ENCODE peak calls at places on chromosomes 3 and 15, in nine cellular contexts. D is mammary epithelial cell, P is SJSA1, H is cardiac muscle cell, L is right lobe of liver, Z is OCI-LY7, T is PC-9, O is lung, A is endodermal cell. K is an unnamed sample. For H3K4me1, the result is how much of the 10 kb centered on the place peaks cover.

GRCh38 chr3:57852896-57853295 is 96.8 kb downstream of the SLMAP start:
- DNase-seq in D (peak), P (no peak), H (peak), L (no peak), Z (peak), T (no peak), O (no peak), A (no peak), K (no peak)

GRCh38 chr3:161042023-161042501 is 63.1 kb downstream of the B3GALNT1 start:
- DNase-seq in D (no peak), P (peak), H (no peak), L (peak), Z (no peak), T (no peak), O (no peak), A (no peak), K (no peak)

GRCh38 chr3:193945126-193945525 is 190.8 kb upstream of the HES1 start:
- DNase-seq in D (no peak), P (no peak), H (peak), L (no peak), Z (no peak), T (no peak), O (no peak), A (no peak), K (no peak)

GRCh38 chr3:49723301-49723630 is 485 bp downstream of the GMPPB start:
- DNase-seq in D (peak), P (peak), H (peak), L (peak), Z (peak), T (peak), O (peak), A (peak), K (peak)

GRCh38 chr3:133894334-133895207 is 1.1 kb downstream of the RAB6B start:
- DNase-seq in D (no peak), P (no peak), H (no peak), L (no peak), Z (no peak), T (no peak), O (peak), A (peak), K (no peak)

GRCh38 chr15:84684092-84684491 is 26.1 kb upstream of the NMB start:
- DNase-seq in D (peak), P (no peak), H (peak), L (no peak), Z (no peak), T (no peak), O (no peak), A (no peak), K (no peak)

GRCh38 chr3:138767498-138768104 is 67.1 kb downstream of the PIK3CB start:
- DNase-seq in D (no peak), P (no peak), H (no peak), L (peak), Z (no peak), T (no peak), O (no peak), A (no peak), K (no peak)

GRCh38 chr15:74445816-74446763 is 12.3 kb upstream of the SEMA7A start:
- DNase-seq in D (no peak), P (no peak), H (no peak), L (no peak), Z (no peak), T (no peak), O (no peak), A (no peak), K (no peak)

GRCh38 chr3:193735850-193736249 is 142.8 kb downstream of the OPA1 start:
- DNase-seq in D (no peak), P (no peak), H (no peak), L (no peak), Z (no peak), T (no peak), O (no peak), A (no peak), K (no peak)

GRCh38 chr15:89735773-89736172 is 15.3 kb downstream of the MESP1 start:
- DNase-seq in D (no peak), P (no peak), H (no peak), L (no peak), Z (no peak), T (no peak), O (no peak), A (no peak), K (no peak)

GRCh38 chr15:41512512-41513281 is 930 bp downstream of the LTK start:
- DNase-seq in D (no peak), P (no peak), H (no peak), L (no peak), Z (no peak), T (peak), O (no peak), A (no peak), K (peak)

GRCh38 chr3:139198929-139199328 is 144.9 kb upstream of the MRPS22 start:
- DNase-seq in D (peak), P (no peak), H (no peak), L (no peak), Z (no peak), T (no peak), O (no peak), A (no peak), K (no peak)

GRCh38 chr3:49399467-49399866 is 12.3 kb downstream of the RHOA start:
- DNase-seq in D (no peak), P (no peak), H (no peak), L (no peak), Z (no peak), T (no peak), O (no peak), A (no peak), K (no peak)

GRCh38 chr3:123870033-123870432 is 14.1 kb downstream of the MYLK start:
- DNase-seq in D (peak), P (no peak), H (no peak), L (no peak), Z (no peak), T (no peak), O (no peak), A (no peak), K (no peak)

GRCh38 chr3:21942328-21942727 is 191.3 kb upstream of the ZNF385D start:
- DNase-seq in D (peak), P (no peak), H (peak), L (no peak), Z (no peak), T (no peak), O (no peak), A (no peak), K (no peak)

GRCh38 chr15:66842710-66843441 is 140.8 kb downstream of the SMAD6 start:
- DNase-seq in D (no peak), P (peak), H (peak), L (peak), Z (no peak), T (peak), O (peak), A (peak), K (no peak)

GRCh38 chr3:194095464-194095863 is 40.5 kb upstream of the HES1 start:
- DNase-seq in D (no peak), P (no peak), H (no peak), L (peak), Z (peak), T (no peak), O (peak), A (no peak), K (peak)

GRCh38 chr3:135867911-135868310 is 97.6 kb upstream of the PPP2R3A start:
- DNase-seq in D (no peak), P (no peak), H (no peak), L (no peak), Z (no peak), T (no peak), O (no peak), A (no peak), K (no peak)

GRCh38 chr3:133441867-133442270 is 42.0 kb downstream of the BFSP2 start:
- DNase-seq in D (no peak), P (no peak), H (peak), L (no peak), Z (no peak), T (no peak), O (no peak), A (no peak), K (peak)

GRCh38 chr3:157126365-157126764 is 33.6 kb downstream of the CCNL1 start:
- DNase-seq in D (no peak), P (no peak), H (no peak), L (no peak), Z (no peak), T (no peak), O (no peak), A (no peak), K (no peak)
- H3K4me1 ChIP-seq in D (half or more), P (half or more), H (half or more), L (under half), Z (under half), T (half or more), O (under half), A (under half), K (under half)

GRCh38 chr3:191343115-191343514 is 12.8 kb upstream of the UTS2B start:
- DNase-seq in D (no peak), P (no peak), H (peak), L (no peak), Z (no peak), T (no peak), O (no peak), A (no peak), K (no peak)

GRCh38 chr3:191345334-191345733 is 15.0 kb upstream of the UTS2B start:
- DNase-seq in D (no peak), P (no peak), H (peak), L (no peak), Z (no peak), T (no peak), O (no peak), A (no peak), K (no peak)

GRCh38 chr3:191340976-191341375 is 10.7 kb upstream of the UTS2B start:
- DNase-seq in D (no peak), P (no peak), H (no peak), L (no peak), Z (no peak), T (no peak), O (no peak), A (no peak), K (no peak)

GRCh38 chr3:191339313-191339917 is 9.1 kb upstream of the UTS2B start:
- DNase-seq in D (no peak), P (no peak), H (no peak), L (no peak), Z (no peak), T (no peak), O (no peak), A (no peak), K (no peak)

GRCh38 chr3:191342391-191342790 is 12.1 kb upstream of the UTS2B start:
- DNase-seq in D (no peak), P (no peak), H (no peak), L (no peak), Z (no peak), T (no peak), O (no peak), A (no peak), K (no peak)
- H3K4me1 ChIP-seq in D (under half), P (under half), H (under half), L (under half), Z (under half), T (under half), O (under half), A (under half), K (under half)

DNA sequence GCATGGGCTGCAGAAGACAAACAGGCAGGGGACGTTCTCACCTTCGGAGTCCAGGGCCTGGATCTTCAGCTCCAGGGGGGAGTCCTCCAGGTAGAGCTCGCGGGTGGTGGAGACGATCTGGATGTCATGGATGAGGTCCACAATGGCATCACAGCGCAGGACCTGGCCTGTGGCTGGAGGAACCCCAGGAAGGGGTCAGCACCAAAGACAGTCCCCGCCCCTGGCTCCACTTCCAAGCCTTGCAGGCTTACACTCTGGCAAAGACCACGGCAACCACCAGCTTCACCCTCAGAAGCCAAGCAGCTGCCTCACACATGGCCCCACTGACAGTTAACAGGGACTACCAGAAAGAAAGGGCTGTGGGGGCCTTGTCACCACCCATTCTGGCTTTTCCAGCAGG is 22.8 kb downstream of the NUP210 start:
- DNase-seq in D (no peak), P (no peak), H (no peak), L (no peak), Z (no peak), T (no peak), O (no peak), A (no peak), K (no peak)
- H3K4me1 ChIP-seq in D (under half), P (under half), H (under half), L (under half), Z (under half), T (under half), O (under half), A (under half), K (under half)

DNA sequence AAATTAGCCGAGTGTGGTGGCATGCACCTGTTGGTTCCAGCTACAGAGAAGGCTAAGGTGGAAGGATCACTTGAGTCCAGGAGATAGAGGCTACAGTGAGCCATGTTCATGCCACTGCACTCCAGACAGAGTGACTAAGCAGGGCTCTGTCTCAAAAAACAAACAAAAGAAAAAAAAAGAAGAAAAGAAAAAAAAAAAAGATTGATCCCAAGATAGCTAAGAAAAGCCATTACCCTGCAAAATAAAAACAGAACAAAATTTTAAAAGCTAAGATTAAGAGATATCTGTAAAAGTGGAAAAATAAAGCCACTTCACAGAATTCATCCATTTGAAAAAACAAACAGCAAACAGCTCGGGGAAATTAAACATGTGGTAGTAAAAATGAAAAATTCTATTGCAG is 23.8 kb downstream of the LRRC2 start:
- DNase-seq in D (no peak), P (no peak), H (no peak), L (no peak), Z (no peak), T (no peak), O (peak), A (no peak), K (no peak)
- H3K4me1 ChIP-seq in D (under half), P (under half), H (under half), L (under half), Z (half or more), T (under half), O (under half), A (under half), K (under half)

GRCh38 chr3:39141211-39141995 is 12.0 kb downstream of the CSRNP1 start:
- DNase-seq in D (peak), P (no peak), H (peak), L (peak), Z (no peak), T (peak), O (peak), A (peak), K (no peak)
- H3K4me1 ChIP-seq in D (under half), P (under half), H (under half), L (under half), Z (under half), T (half or more), O (under half), A (under half), K (under half)

DNA sequence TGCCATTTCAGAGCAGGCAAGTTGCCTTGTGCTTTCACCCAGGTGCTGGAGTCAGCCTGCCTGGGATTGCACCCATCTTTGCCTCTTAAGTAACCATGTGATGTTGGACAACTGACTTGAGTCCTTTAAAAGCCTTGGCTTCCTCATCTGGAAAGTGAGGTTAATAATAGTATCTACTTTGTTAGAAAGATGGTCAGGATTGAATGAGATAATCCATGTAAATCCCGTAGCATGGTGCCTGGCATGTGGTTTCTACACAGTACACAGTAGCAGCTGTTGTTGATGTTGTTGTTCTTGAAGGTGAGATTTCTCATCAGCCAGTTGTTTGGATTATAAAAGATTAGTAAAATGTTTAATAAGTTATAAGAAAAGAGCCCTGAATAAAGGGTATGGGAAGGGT is 48.8 kb downstream of the PSMD6 start:
- DNase-seq in D (no peak), P (no peak), H (no peak), L (no peak), Z (no peak), T (no peak), O (no peak), A (no peak), K (no peak)
- H3K4me1 ChIP-seq in D (half or more), P (under half), H (under half), L (under half), Z (under half), T (under half), O (under half), A (under half), K (half or more)

DNA sequence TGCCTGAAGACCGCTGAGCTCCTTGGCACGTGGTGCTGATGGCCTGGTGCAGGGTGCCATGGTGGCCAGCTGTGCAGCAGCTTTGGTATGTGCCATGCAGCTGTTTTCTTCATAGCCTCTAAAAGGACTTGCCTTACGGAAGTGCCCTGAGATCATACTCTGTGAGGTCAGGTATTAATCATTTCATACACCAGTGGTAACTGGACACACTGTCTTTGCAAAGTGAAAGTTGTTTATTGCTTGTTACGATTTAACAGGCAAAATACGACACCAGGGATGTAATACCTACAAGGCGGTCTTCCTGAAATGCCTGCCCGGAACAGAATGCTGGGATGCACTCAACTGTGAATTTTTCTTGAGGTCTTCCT is 184.6 kb downstream of the ATP10A start:
- DNase-seq in D (no peak), P (no peak), H (no peak), L (no peak), Z (no peak), T (no peak), O (no peak), A (no peak), K (no peak)
- H3K4me1 ChIP-seq in D (under half), P (under half), H (under half), L (under half), Z (under half), T (under half), O (under half), A (under half), K (under half)

DNA sequence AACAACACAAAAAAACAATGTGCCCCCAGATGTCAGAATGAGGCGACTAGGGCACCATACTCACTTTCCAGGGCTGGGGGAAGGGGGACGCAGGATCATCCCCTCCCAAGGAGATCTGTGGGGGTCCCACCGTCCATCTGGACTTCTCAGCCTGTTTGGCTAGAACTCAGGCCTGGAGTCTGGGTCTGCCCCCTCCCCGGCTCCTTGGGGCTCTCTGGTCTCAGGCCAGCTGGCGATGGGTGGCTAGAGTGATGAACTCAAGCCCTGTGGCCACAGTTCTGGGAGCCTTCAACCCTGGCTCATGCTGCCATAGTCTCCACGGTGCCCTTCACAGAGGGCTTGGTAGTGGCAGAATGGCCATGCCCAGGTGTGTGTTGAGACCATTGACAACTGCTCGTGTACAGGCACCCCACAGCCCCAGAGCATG is 13.6 kb downstream of the ZBTB47 start:
- DNase-seq in D (no peak), P (no peak), H (no peak), L (no peak), Z (no peak), T (no peak), O (no peak), A (no peak), K (no peak)
- H3K4me1 ChIP-seq in D (under half), P (under half), H (under half), L (under half), Z (under half), T (under half), O (under half), A (under half), K (under half)

GRCh38 chr3:184713521-184713920 is 1.7 kb upstream of the MAGEF1 start:
- DNase-seq in D (no peak), P (peak), H (no peak), L (no peak), Z (no peak), T (no peak), O (no peak), A (no peak), K (no peak)

GRCh38 chr3:184711366-184712247 is at the start of gene MAGEF1:
- DNase-seq in D (peak), P (peak), H (peak), L (peak), Z (peak), T (peak), O (peak), A (peak), K (peak)

GRCh38 chr3:184710870-184711365 is 946 bp downstream of the MAGEF1 start:
- DNase-seq in D (no peak), P (peak), H (peak), L (no peak), Z (peak), T (no peak), O (peak), A (no peak), K (no peak)

GRCh38 chr3:184712248-184712559 is 340 bp upstream of the MAGEF1 start:
- DNase-seq in D (no peak), P (no peak), H (no peak), L (no peak), Z (no peak), T (no peak), O (no peak), A (no peak), K (no peak)

GRCh38 chr3:184712579-184713355 is 903 bp upstream of the MAGEF1 start:
- DNase-seq in D (no peak), P (peak), H (no peak), L (no peak), Z (no peak), T (no peak), O (peak), A (no peak), K (peak)
- H3K4me1 ChIP-seq in D (under half), P (under half), H (half or more), L (under half), Z (under half), T (under half), O (under half), A (under half), K (under half)

K was measured in CD4-positive, CD25-positive, alpha-beta regulatory T cell.